ENCODE peak calls at places on chromosome 14, in four cellular contexts. One of them, this sample, is unnamed.

GRCh38 chr14:59004012-59004411 is 184.5 kb upstream of the DAAM1 start:
- DNase-seq in ovary: no peak
- DNase-seq in heart left ventricle: no peak
- DNase-seq in CD4-positive, CD25-positive, alpha-beta regulatory T cell: no peak
- DNase-seq in this sample: no peak

GRCh38 chr14:53608369-53608768 is 348.3 kb downstream of the BMP4 start:
- DNase-seq in ovary: no peak
- DNase-seq in heart left ventricle: no peak
- DNase-seq in CD4-positive, CD25-positive, alpha-beta regulatory T cell: no peak
- DNase-seq in this sample: no peak

GRCh38 chr14:21248739-21249411 is 20.4 kb downstream of the HNRNPC start:
- DNase-seq in ovary: no peak
- DNase-seq in heart left ventricle: no peak
- DNase-seq in CD4-positive, CD25-positive, alpha-beta regulatory T cell: no peak
- DNase-seq in this sample: no peak

GRCh38 chr14:89303452-89304435 is 113.3 kb downstream of the FOXN3 start:
- DNase-seq in ovary: peak
- DNase-seq in heart left ventricle: no peak
- DNase-seq in CD4-positive, CD25-positive, alpha-beta regulatory T cell: peak
- DNase-seq in this sample: no peak

GRCh38 chr14:41785696-41786095 is 179.0 kb downstream of the LRFN5 start:
- DNase-seq in ovary: no peak
- DNase-seq in heart left ventricle: no peak
- DNase-seq in CD4-positive, CD25-positive, alpha-beta regulatory T cell: no peak
- DNase-seq in this sample: no peak

GRCh38 chr14:73786632-73786941 is 65.0 kb upstream of the PTGR2 start:
- DNase-seq in ovary: peak
- DNase-seq in heart left ventricle: no peak
- DNase-seq in CD4-positive, CD25-positive, alpha-beta regulatory T cell: no peak
- DNase-seq in this sample: no peak

GRCh38 chr14:50351016-50351415 is 38.9 kb downstream of the DMAC2L start:
- DNase-seq in ovary: no peak
- DNase-seq in heart left ventricle: no peak
- DNase-seq in CD4-positive, CD25-positive, alpha-beta regulatory T cell: no peak
- DNase-seq in this sample: no peak

GRCh38 chr14:31286456-31287293 is 79.1 kb upstream of the HECTD1 start:
- DNase-seq in ovary: no peak
- DNase-seq in heart left ventricle: no peak
- DNase-seq in CD4-positive, CD25-positive, alpha-beta regulatory T cell: no peak
- DNase-seq in this sample: no peak

GRCh38 chr14:101215936-101216335 is 312.4 kb upstream of the RTL1 start:
- DNase-seq in ovary: no peak
- DNase-seq in heart left ventricle: no peak
- DNase-seq in CD4-positive, CD25-positive, alpha-beta regulatory T cell: no peak
- DNase-seq in this sample: no peak

GRCh38 chr14:32068708-32069107 is 8.4 kb upstream of the ARHGAP5 start:
- DNase-seq in ovary: no peak
- DNase-seq in heart left ventricle: no peak
- DNase-seq in CD4-positive, CD25-positive, alpha-beta regulatory T cell: no peak
- DNase-seq in this sample: no peak

DNA sequence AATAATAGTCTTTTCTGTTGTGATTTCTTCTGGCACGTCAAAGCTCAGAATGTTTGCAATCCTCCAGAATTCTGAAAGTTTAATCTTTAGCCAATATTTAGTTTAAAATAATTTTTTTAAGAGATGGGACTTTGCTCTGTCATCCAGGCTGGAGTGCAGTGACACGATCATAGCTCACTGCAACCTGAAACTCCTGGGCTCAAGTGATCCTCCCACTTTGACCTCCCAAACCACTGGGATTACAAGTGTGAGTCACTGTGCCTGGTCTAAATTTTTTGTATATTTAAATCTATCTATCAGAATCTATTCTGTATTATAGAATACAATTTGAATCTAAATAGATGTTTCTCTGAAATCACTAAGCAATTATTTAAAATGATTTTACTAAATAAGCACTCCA is 572.7 kb downstream of the VRK1 start:
- DNase-seq in ovary: no peak
- DNase-seq in heart left ventricle: no peak
- DNase-seq in CD4-positive, CD25-positive, alpha-beta regulatory T cell: no peak
- DNase-seq in this sample: no peak
- H3K27ac ChIP-seq in ovary: no peak
- H3K27ac ChIP-seq in heart left ventricle: no peak
- H3K27ac ChIP-seq in CD4-positive, CD25-positive, alpha-beta regulatory T cell: no peak
- H3K27ac ChIP-seq in this sample: no peak

GRCh38 chr14:44895716-44896115 is 66.0 kb downstream of the KLHL28 start:
- DNase-seq in ovary: no peak
- DNase-seq in heart left ventricle: no peak
- DNase-seq in CD4-positive, CD25-positive, alpha-beta regulatory T cell: no peak
- DNase-seq in this sample: no peak
- H3K27ac ChIP-seq in ovary: no peak
- H3K27ac ChIP-seq in heart left ventricle: no peak
- H3K27ac ChIP-seq in CD4-positive, CD25-positive, alpha-beta regulatory T cell: no peak
- H3K27ac ChIP-seq in this sample: no peak

GRCh38 chr14:93973607-93974006 is 2.8 kb downstream of the ASB2 start:
- DNase-seq in ovary: no peak
- DNase-seq in heart left ventricle: no peak
- DNase-seq in CD4-positive, CD25-positive, alpha-beta regulatory T cell: no peak
- DNase-seq in this sample: no peak
- H3K27ac ChIP-seq in ovary: no peak
- H3K27ac ChIP-seq in heart left ventricle: peak
- H3K27ac ChIP-seq in CD4-positive, CD25-positive, alpha-beta regulatory T cell: no peak
- H3K27ac ChIP-seq in this sample: no peak

GRCh38 chr14:103016594-103016993 is 40.8 kb downstream of the CDC42BPB start:
- DNase-seq in ovary: no peak
- DNase-seq in heart left ventricle: peak
- DNase-seq in CD4-positive, CD25-positive, alpha-beta regulatory T cell: no peak
- DNase-seq in this sample: no peak
- H3K27ac ChIP-seq in ovary: no peak
- H3K27ac ChIP-seq in heart left ventricle: no peak
- H3K27ac ChIP-seq in CD4-positive, CD25-positive, alpha-beta regulatory T cell: no peak
- H3K27ac ChIP-seq in this sample: no peak

GRCh38 chr14:93936245-93936644 is 9.1 kb downstream of the FAM181A start:
- DNase-seq in ovary: no peak
- DNase-seq in heart left ventricle: no peak
- DNase-seq in CD4-positive, CD25-positive, alpha-beta regulatory T cell: peak
- DNase-seq in this sample: peak
- H3K27ac ChIP-seq in ovary: no peak
- H3K27ac ChIP-seq in heart left ventricle: no peak
- H3K27ac ChIP-seq in CD4-positive, CD25-positive, alpha-beta regulatory T cell: no peak
- H3K27ac ChIP-seq in this sample: no peak

DNA sequence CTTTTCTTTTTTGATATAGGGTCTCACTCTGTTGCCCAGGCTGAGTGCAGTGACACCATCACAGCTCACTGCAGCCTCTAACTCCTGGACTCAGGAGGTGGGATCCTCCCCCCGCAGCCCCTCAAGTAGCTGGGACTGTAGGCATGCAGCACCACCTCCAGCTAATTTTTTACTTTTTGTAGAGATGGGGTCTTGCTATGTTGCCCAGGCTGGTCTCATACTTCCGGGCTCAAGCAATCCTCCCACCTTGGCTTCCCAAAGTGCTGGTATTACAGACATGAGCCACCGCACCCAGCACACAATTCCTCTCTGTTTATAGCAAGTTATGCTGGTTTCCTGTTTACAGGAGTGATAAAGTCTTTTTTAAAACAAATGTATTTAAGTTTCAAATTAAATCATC is 39.5 kb upstream of the HIF1A start:
- DNase-seq in ovary: no peak
- DNase-seq in heart left ventricle: no peak
- DNase-seq in CD4-positive, CD25-positive, alpha-beta regulatory T cell: no peak
- DNase-seq in this sample: no peak
- H3K27ac ChIP-seq in ovary: no peak
- H3K27ac ChIP-seq in heart left ventricle: no peak
- H3K27ac ChIP-seq in CD4-positive, CD25-positive, alpha-beta regulatory T cell: no peak
- H3K27ac ChIP-seq in this sample: no peak